ENCODE peak calls at places on chromosomes 13 and 19, in eight cellular contexts. M is activated B cell treated with CpG ODN at 0.5 μM for 24 hours; W is activated CD8-positive, alpha-beta memory T cell treated with anti-CD3 and anti-CD28 coated beads, Interleukin-2, amount 10 ng/mL, durations not matched to agents 7 days and 5 days; C is activated naive CD8-positive, alpha-beta T cell treated with anti-CD3 and anti-CD28 coated beads, Interleukin-2, amount 50 U/mL, for 24 hours; T is A549; O is foreskin keratinocyte; B is stimulated activated naive CD8-positive, alpha-beta T cell treated with anti-CD3 and anti-CD28 coated beads, Interleukin-15, Interleukin-2, amounts not matched to agents 100 U/mL and 50 U/mL, for 24 hours; A is DND-41. R is an unnamed sample.

GRCh38 chr19:51295382-51296126 is 15.9 kb upstream of the IGLON5 start:
- ATAC-seq in O (no peak), M (no peak), A (no peak), W (no peak), B (no peak), C (no peak), T (no peak), R (no peak)

GRCh38 chr19:49933643-49934042 is 4.3 kb upstream of the NUP62 start:
- ATAC-seq in W (no peak), C (no peak), B (no peak), O (no peak), A (no peak), M (no peak), T (no peak), R (no peak)

GRCh38 chr19:44692379-44692721 is 6.6 kb upstream of the CEACAM16 start:
- ATAC-seq in W (peak; percentile 20), B (no peak), M (peak; percentile 8), O (peak; percentile 47), T (no peak), A (no peak), C (peak; percentile 21), R (peak; percentile 44)

GRCh38 chr19:39765091-39766076 is 13.3 kb upstream of the LEUTX start:
- ATAC-seq in T (peak; percentile 55), B (no peak), C (no peak), O (no peak), M (no peak), A (no peak), W (no peak), R (no peak)

GRCh38 chr19:18312021-18312534 is 10.8 kb downstream of the LSM4 start:
- ATAC-seq in W (no peak), M (no peak), A (no peak), O (no peak), B (no peak), T (no peak), C (no peak), R (no peak)

GRCh38 chr13:38159710-38160109 is 189.9 kb upstream of the UFM1 start:
- ATAC-seq in O (no peak), W (no peak), M (no peak), T (no peak), A (no peak), C (no peak), B (no peak), R (no peak)

GRCh38 chr13:99297330-99297729 is 9.9 kb downstream of the GPR183 start:
- ATAC-seq in W (peak; percentile 45), A (no peak), T (no peak), M (no peak), B (peak; percentile 48), O (no peak), C (peak; percentile 47), R (no peak)

GRCh38 chr13:20566424-20566916 is 487 bp upstream of the IFT88 start:
- ATAC-seq in W (peak; percentile 70), A (peak; percentile 70), B (no peak), M (peak; percentile 49), T (peak; percentile 86), O (peak; percentile 79), C (no peak), R (no peak)

GRCh38 chr13:24982333-24982999 is 113.5 kb upstream of the PABPC3 start:
- ATAC-seq in W (no peak), O (no peak), B (no peak), M (no peak), A (no peak), T (no peak), C (no peak), R (peak; percentile 16)

GRCh38 chr13:95258619-95259194 is 42.5 kb downstream of the ABCC4 start:
- ATAC-seq in M (no peak), B (no peak), C (no peak), T (peak; percentile 46), W (no peak), O (no peak), A (no peak), R (no peak)

GRCh38 chr19:50325310-50326100 is 3.7 kb downstream of the KCNC3 start:
- ATAC-seq in A (peak; percentile 92), C (peak; percentile 42), O (peak; percentile 44), B (peak; percentile 48), W (peak; percentile 29), T (peak; percentile 1), M (peak; percentile 9), R (peak; percentile 31)

GRCh38 chr13:99352351-99353271 is 45.4 kb upstream of the GPR183 start:
- ATAC-seq in W (no peak), C (peak; percentile 32), B (peak; percentile 21), T (no peak), O (no peak), M (no peak), A (no peak), R (no peak)

GRCh38 chr13:35475131-35475959 is 1.1 kb downstream of the MAB21L1 start:
- ATAC-seq in B (peak; percentile 23), W (no peak), A (no peak), M (no peak), T (no peak), C (peak; percentile 33), O (peak; percentile 37), R (no peak)

GRCh38 chr13:112172641-112173171 is 105.8 kb downstream of the SOX1 start:
- ATAC-seq in M (no peak), A (no peak), B (no peak), O (no peak), W (no peak), T (no peak), C (peak; percentile 24), R (no peak)

GRCh38 chr13:102779426-102780159 is 6.0 kb upstream of the TEX30 start:
- ATAC-seq in T (no peak), W (peak; percentile 76), O (no peak), A (peak; percentile 80), C (peak; percentile 96), B (peak; percentile 88), M (no peak), R (peak; percentile 16)

GRCh38 chr13:60211548-60211947 is 47.8 kb upstream of the DIAPH3 start:
- ATAC-seq in B (no peak), A (no peak), C (no peak), M (no peak), O (no peak), W (no peak), T (no peak), R (no peak)

GRCh38 chr13:79282508-79282907 is 123.5 kb downstream of the RBM26 start:
- ATAC-seq in T (no peak), A (no peak), M (no peak), C (no peak), W (no peak), B (no peak), O (no peak), R (no peak)

GRCh38 chr19:30065680-30066606 is 123.9 kb downstream of the URI1 start:
- ATAC-seq in M (no peak), O (no peak), T (no peak), B (no peak), C (no peak), W (no peak), A (no peak), R (no peak)